ENCODE peak calls at places on chromosomes 4 and X, in four cellular contexts. R is IMR-90, J is K562, L is GM12878. O is an unnamed sample.

GRCh38 chr4:5554376-5554775 is 154.0 kb downstream of the EVC2 start:
- DNase-seq in R (no peak), J (no peak), L (no peak), O (peak)

GRCh38 chr4:141464366-141464765 is 172.0 kb upstream of the IL15 start:
- DNase-seq in J (no peak), L (no peak), R (no peak), O (no peak)

GRCh38 chrX:44071847-44072545 is 98.8 kb upstream of the NDP start:
- DNase-seq in R (peak), J (no peak), L (no peak), O (no peak)

GRCh38 chr4:56477192-56477706 is 9.8 kb downstream of the SRP72 start:
- DNase-seq in J (peak), L (no peak), R (no peak), O (no peak)

GRCh38 chr4:86493460-86493859 is 100.7 kb upstream of the PTPN13 start:
- DNase-seq in J (no peak), L (no peak), R (peak), O (no peak)

GRCh38 chr4:32748498-32748897 is 2028.3 kb downstream of the PCDH7 start:
- DNase-seq in L (no peak), J (no peak), R (no peak), O (no peak)

GRCh38 chr4:13533670-13534343 is 10.5 kb downstream of the NKX3-2 start:
- DNase-seq in J (no peak), L (no peak), R (no peak), O (no peak)

GRCh38 chr4:147942729-147943128 is 210.8 kb downstream of the ARHGAP10 start:
- DNase-seq in J (no peak), L (no peak), R (peak), O (no peak)

GRCh38 chr4:113979973-113980615 is 647 bp upstream of the ARSJ start:
- DNase-seq in R (peak), J (no peak), L (no peak), O (peak)

GRCh38 chr4:125392683-125393082 is 77.9 kb downstream of the FAT4 start:
- DNase-seq in R (no peak), L (no peak), J (no peak), O (no peak)

GRCh38 chr4:159684061-159684460 is 581.2 kb downstream of the RAPGEF2 start:
- DNase-seq in R (no peak), J (no peak), L (no peak), O (no peak)

GRCh38 chr4:8070751-8071718 is 87.6 kb downstream of the ABLIM2 start:
- DNase-seq in J (no peak), R (no peak), L (no peak), O (no peak)
- TF ChIP-seq FOS in J (no peak), R (no peak), L (no peak), O (no peak)

GRCh38 chrX:36683507-36683906 is 324.7 kb upstream of the FAM47C start:
- DNase-seq in R (no peak), J (no peak), L (no peak), O (no peak)

DNA sequence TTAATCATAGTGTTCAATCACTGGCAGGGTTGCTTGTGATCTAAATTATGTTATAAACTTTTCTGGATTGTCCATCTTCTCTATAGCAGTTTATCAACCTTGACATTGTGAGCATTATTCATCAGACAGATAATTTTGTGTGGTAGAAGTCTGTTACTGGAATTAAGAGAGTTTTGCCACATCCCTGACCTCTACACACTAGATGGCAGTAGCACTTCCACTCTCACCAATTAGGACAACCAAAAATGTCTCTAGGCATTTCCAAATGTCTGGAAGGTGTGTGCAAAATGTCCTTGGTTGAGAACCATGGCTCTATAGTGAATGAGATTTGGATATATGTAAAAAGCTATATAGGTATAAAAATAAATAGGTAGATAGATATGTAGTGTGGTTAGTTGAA is 324.1 kb upstream of the FAM47C start:
- DNase-seq in R (no peak), J (no peak), L (no peak), O (no peak)
- TF ChIP-seq FOS in R (no peak), J (no peak), L (no peak), O (no peak)

GRCh38 chr4:72341432-72341820 is 227.6 kb downstream of the ADAMTS3 start:
- DNase-seq in L (no peak), R (no peak), J (no peak), O (no peak)

GRCh38 chr4:72338060-72338459 is 231.0 kb downstream of the ADAMTS3 start:
- DNase-seq in L (no peak), J (no peak), R (no peak), O (no peak)

DNA sequence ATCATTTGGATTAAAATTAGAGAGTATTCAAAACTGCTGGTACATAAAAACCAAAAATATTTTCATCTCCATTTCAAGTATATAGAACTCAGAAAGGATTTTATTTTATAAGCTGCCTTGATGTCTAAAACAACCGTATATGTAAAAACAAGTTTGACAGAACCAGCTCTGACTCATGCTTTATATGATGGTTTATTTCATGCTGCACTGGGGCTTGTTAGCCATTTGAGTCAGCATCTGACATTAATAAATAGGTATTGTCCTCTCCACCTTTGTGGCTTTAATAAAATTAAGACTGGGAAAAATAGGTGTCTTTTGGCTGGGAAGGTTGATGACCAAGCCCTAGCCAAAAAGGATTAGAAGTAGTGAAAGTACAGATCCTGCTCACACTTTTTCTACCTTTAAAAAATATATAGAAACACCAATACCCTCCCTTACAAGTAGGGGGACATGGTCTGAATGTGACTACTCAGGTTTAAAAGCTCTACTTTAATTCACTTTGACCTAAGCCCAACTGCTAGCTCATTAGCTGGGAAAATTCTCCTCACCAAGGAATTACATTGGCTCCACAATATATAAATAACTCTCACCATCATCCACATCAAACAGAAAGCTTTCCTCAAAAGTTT is 228.1 kb downstream of the ADAMTS3 start:
- DNase-seq in J (no peak), L (no peak), R (peak), O (no peak)
- TF ChIP-seq FOS in J (no peak), L (no peak), R (no peak), O (no peak)

DNA sequence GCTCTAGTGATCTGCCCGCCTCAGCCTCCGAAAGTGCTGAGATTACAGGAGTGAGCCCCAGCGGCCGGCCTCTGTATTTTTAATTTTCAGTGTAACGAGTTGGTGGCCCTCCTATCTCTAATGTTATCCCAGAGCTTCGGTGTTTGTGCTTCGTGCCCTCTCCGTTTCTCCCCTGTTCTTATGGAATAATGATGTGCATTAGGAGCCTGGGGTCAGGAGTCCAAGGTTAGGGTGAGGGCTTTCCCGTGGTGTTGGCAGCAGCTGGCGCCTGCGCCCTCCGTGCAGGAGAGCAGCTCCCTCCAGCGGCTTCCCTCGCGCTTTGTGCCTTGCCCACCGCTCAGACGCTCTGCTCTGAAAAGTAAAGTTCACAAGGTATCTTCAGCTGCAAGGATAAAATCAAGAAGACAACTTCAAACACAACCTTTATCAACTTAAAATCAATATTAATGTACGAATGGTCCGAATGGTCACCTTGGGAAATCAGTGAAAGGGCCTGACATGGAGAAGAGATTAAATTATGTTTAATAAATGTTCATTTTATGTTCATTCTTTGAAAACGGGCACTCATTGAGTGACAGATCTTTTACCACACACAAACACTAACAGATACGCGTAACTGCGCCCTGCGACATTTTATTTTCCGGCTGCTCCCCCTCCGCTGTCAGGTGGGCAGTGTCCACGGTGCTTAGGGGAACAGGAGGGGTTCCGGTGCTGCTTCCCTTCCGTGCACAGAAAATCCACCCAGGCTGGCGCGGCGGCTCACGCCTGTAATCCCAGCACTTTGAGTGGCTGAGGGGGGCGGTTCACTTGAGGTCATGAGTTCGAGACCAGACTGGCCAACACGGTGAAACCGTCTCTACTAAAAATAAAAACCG is 62.4 kb downstream of the TRAPPC11 start:
- DNase-seq in J (peak), R (peak), L (no peak), O (peak)
- TF ChIP-seq FOS in J (no peak), R (no peak), L (no peak), O (no peak)

DNA sequence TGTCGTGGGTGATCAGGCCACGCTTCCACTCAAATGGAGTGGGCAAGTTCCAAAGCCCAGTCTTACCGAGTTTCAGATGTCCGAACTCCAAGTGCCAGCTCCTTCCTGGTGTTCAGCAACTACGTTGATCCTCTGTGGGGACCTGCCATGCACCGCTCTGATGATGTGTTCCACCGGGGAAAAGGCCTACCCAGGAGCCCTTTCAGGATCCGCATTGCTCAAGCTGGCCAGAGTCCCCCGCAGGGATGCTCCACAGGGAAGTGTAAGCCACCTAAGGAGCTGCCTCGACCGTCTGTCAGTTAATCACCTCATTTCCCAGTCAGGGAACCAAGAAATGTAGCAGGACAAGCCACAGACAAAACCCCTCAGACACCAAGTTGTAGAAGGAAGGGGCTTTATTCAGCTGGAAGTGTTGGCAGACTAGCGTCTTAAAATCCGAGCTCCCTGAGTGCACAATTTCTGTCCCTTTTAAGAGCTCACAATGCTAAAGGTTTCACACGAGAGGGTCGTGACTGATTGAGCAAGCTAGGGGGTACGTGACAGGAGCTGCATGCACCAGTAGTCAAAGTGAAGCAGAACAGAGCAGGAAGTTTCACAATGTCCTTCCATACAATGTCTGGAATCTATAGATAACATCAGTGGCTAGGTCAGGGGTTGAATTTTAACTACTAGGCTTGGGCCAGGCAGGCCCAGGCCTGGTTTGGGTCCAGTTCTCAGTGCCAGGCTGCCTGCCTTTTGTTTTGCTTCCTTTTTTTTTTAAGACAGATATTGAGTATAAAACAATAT is 126.2 kb upstream of the ZDHHC15 start:
- DNase-seq in R (no peak), L (no peak), J (no peak), O (no peak)
- TF ChIP-seq FOS in R (no peak), L (no peak), J (no peak), O (no peak)

O was measured in endothelial cell of umbilical vein.